ENCODE peak calls at places on chromosomes 4 and X, in ten cellular contexts. O is stimulated activated CD8-positive, alpha-beta memory T cell treated with anti-CD3 and anti-CD28 coated beads, Interleukin-7, amount 100 ng/mL, for 1 hour; I is posterior cingulate gyrus; H is T-helper 17 cell; G is colonic mucosa; P is AML-193; Q is tibial artery; M is AG10803; U is dorsolateral prefrontal cortex; K is hepatocyte. Z is an unnamed sample.
A peak's percentile ranks its signal among the peaks of the same experiment; 100 is the strongest.

GRCh38 chrX:16852617-16853179 is 17.5 kb downstream of the RBBP7 start:
- DNase-seq in K (no peak), M (no peak), U (no peak), P (no peak), I (no peak), H (no peak), Q (no peak), O (no peak), G (no peak), Z (no peak)

GRCh38 chrX:103831342-103831802 is 685 bp downstream of the RAB9B start:
- DNase-seq in O (no peak), H (peak; percentile 36), M (no peak), G (no peak), U (no peak), P (peak; percentile 30), I (no peak), K (peak; percentile 89), Q (no peak), Z (peak; percentile 12)

GRCh38 chr4:109184421-109184956 is 118.0 kb downstream of the COL25A1 start:
- DNase-seq in P (no peak), K (no peak), I (no peak), Q (no peak), G (no peak), U (no peak), O (no peak), H (no peak), M (peak; percentile 18), Z (no peak)

GRCh38 chrX:85963736-85964135 is 83.6 kb downstream of the CHM start:
- DNase-seq in O (no peak), H (no peak), Q (no peak), G (no peak), U (no peak), K (peak; percentile 34), P (no peak), M (peak; percentile 64), I (no peak), Z (no peak)

GRCh38 chrX:2766921-2767320 is 15.1 kb downstream of the XG start:
- DNase-seq in Q (no peak), G (no peak), I (no peak), M (peak; percentile 58), P (no peak), O (no peak), K (no peak), U (no peak), H (no peak), Z (no peak)

GRCh38 chr4:38644201-38644600 is 19.8 kb upstream of the KLF3 start:
- DNase-seq in Q (no peak), K (no peak), I (no peak), G (no peak), O (no peak), U (no peak), M (no peak), P (no peak), H (no peak), Z (no peak)

GRCh38 chr4:86439293-86439692 is 79.4 kb upstream of the MAPK10 start:
- DNase-seq in U (no peak), M (no peak), K (no peak), H (no peak), I (no peak), G (no peak), P (no peak), Q (no peak), O (no peak), Z (no peak)

GRCh38 chr4:52374847-52375246 is 284.3 kb downstream of the USP46 start:
- DNase-seq in O (no peak), Q (no peak), K (no peak), H (no peak), U (no peak), I (no peak), M (no peak), G (no peak), P (no peak), Z (no peak)

GRCh38 chr4:73984736-73985527 is 3.1 kb downstream of the PPBP start:
- DNase-seq in H (no peak), M (no peak), K (no peak), U (no peak), P (no peak), Q (no peak), G (no peak), O (no peak), I (no peak), Z (no peak)

GRCh38 chr4:108943371-108943770 is 180.5 kb upstream of the ETNPPL start:
- DNase-seq in G (no peak), K (no peak), P (no peak), O (no peak), H (no peak), I (no peak), U (no peak), Q (no peak), M (no peak), Z (no peak)

GRCh38 chr4:174427562-174428140 is 94.6 kb downstream of the HPGD start:
- DNase-seq in U (no peak), G (no peak), Q (no peak), I (no peak), P (peak; percentile 34), M (no peak), H (no peak), O (no peak), K (no peak), Z (no peak)

GRCh38 chr4:1400861-1401408 is 5.3 kb downstream of the NKX1-1 start:
- DNase-seq in H (no peak), Q (peak; percentile 47), G (no peak), U (no peak), P (no peak), O (no peak), K (no peak), I (peak; percentile 58), M (no peak), Z (no peak)

GRCh38 chrX:11531226-11531625 is 134.5 kb downstream of the ARHGAP6 start:
- DNase-seq in P (no peak), O (no peak), G (no peak), Q (no peak), M (no peak), I (no peak), U (no peak), K (peak; percentile 16), H (no peak), Z (no peak)

GRCh38 chr4:86221076-86221475 is 138.8 kb downstream of the MAPK10 start:
- DNase-seq in Q (no peak), K (no peak), U (no peak), O (no peak), I (no peak), G (no peak), P (no peak), M (no peak), H (no peak), Z (no peak)

GRCh38 chr4:169730564-169730963 is 27.2 kb downstream of the HPF1 start:
- DNase-seq in Q (no peak), G (no peak), I (no peak), P (no peak), U (no peak), H (no peak), M (no peak), O (no peak), K (no peak), Z (no peak)

GRCh38 chrX:13119386-13119785 is 75.0 kb upstream of the FAM9C start:
- DNase-seq in O (no peak), H (no peak), Q (no peak), U (no peak), M (peak; percentile 53), G (no peak), K (no peak), I (no peak), P (no peak), Z (no peak)

GRCh38 chrX:119790977-119791436 is 423 bp downstream of the RPL39 start:
- DNase-seq in I (no peak), U (no peak), O (no peak), G (peak; percentile 29), M (peak; percentile 49), K (peak; percentile 38), H (peak; percentile 8), Q (peak; percentile 64), P (no peak), Z (peak; percentile 2)

GRCh38 chr4:112585977-112586736 is 50.6 kb downstream of the ZGRF1 start:
- DNase-seq in M (no peak), O (no peak), I (peak; percentile 29), Q (no peak), U (no peak), H (no peak), G (no peak), P (no peak), K (no peak), Z (no peak)

GRCh38 chr4:94892051-94892450 is 134.3 kb downstream of the BMPR1B start:
- DNase-seq in U (no peak), H (no peak), G (no peak), Q (no peak), I (no peak), O (no peak), K (no peak), M (peak; percentile 5), P (no peak), Z (no peak)

GRCh38 chrX:8405631-8406030 is 59.0 kb upstream of the VCX3B start:
- DNase-seq in U (no peak), M (no peak), P (no peak), K (no peak), O (no peak), Q (no peak), G (no peak), I (no peak), H (no peak), Z (no peak)

GRCh38 chr4:91630054-91630453 is 673.7 kb upstream of the GRID2 start:
- DNase-seq in P (no peak), I (no peak), K (no peak), U (no peak), G (no peak), H (no peak), Q (no peak), M (no peak), O (no peak), Z (no peak)

GRCh38 chrX:30637874-30638793 is 15.1 kb upstream of the GK start:
- DNase-seq in U (no peak), O (no peak), P (peak; percentile 34), G (no peak), I (no peak), M (no peak), H (no peak), Q (no peak), K (no peak), Z (no peak)

Z was measured in T-helper 22 cell.